ENCODE peak calls at places on chromosomes 1 and 21, in ten cellular contexts. One of them, this sample, is unnamed.
A peak's percentile ranks its signal among the peaks of the same experiment; 100 is the strongest.

GRCh38 chr21:38489283-38489677 is 9.0 kb downstream of the ERG start:
- DNase-seq in occipital lobe: no peak
- DNase-seq in fibroblast of lung: no peak
- DNase-seq in left colon: no peak
- DNase-seq in activated CD8-positive, alpha-beta T cell treated with anti-CD3 and anti-CD28 coated beads, Interleukin-2, amount 10 ng/mL, durations not matched to agents 7 days and 5 days: no peak
- DNase-seq in naive thymus-derived CD8-positive, alpha-beta T cell: no peak
- DNase-seq in AG04449: no peak
- DNase-seq in ELR: no peak
- DNase-seq in brain microvascular endothelial cell: no peak
- DNase-seq in Right ventricle myocardium superior: no peak
- DNase-seq in this sample: no peak

GRCh38 chr1:85284202-85284601 is 7.8 kb upstream of the BCL10 start:
- DNase-seq in Right ventricle myocardium superior: no peak
- DNase-seq in AG04449: no peak
- DNase-seq in ELR: no peak
- DNase-seq in brain microvascular endothelial cell: no peak
- DNase-seq in fibroblast of lung: no peak
- DNase-seq in occipital lobe: no peak
- DNase-seq in naive thymus-derived CD8-positive, alpha-beta T cell: no peak
- DNase-seq in left colon: no peak
- DNase-seq in activated CD8-positive, alpha-beta T cell treated with anti-CD3 and anti-CD28 coated beads, Interleukin-2, amount 10 ng/mL, durations not matched to agents 7 days and 5 days: no peak
- DNase-seq in this sample: no peak

GRCh38 chr1:214848101-214848500 is 234.4 kb upstream of the KCNK2 start:
- DNase-seq in brain microvascular endothelial cell: no peak
- DNase-seq in fibroblast of lung: no peak
- DNase-seq in left colon: no peak
- DNase-seq in ELR: no peak
- DNase-seq in AG04449: no peak
- DNase-seq in occipital lobe: no peak
- DNase-seq in Right ventricle myocardium superior: no peak
- DNase-seq in naive thymus-derived CD8-positive, alpha-beta T cell: no peak
- DNase-seq in activated CD8-positive, alpha-beta T cell treated with anti-CD3 and anti-CD28 coated beads, Interleukin-2, amount 10 ng/mL, durations not matched to agents 7 days and 5 days: no peak
- DNase-seq in this sample: no peak

GRCh38 chr1:63630666-63631065 is 37.5 kb downstream of the PGM1 start:
- DNase-seq in occipital lobe: no peak
- DNase-seq in AG04449: no peak
- DNase-seq in naive thymus-derived CD8-positive, alpha-beta T cell: no peak
- DNase-seq in brain microvascular endothelial cell: no peak
- DNase-seq in activated CD8-positive, alpha-beta T cell treated with anti-CD3 and anti-CD28 coated beads, Interleukin-2, amount 10 ng/mL, durations not matched to agents 7 days and 5 days: no peak
- DNase-seq in fibroblast of lung: peak; percentile 67
- DNase-seq in ELR: no peak
- DNase-seq in Right ventricle myocardium superior: no peak
- DNase-seq in left colon: no peak
- DNase-seq in this sample: no peak

GRCh38 chr1:201311356-201312011 is 28.2 kb downstream of the PKP1 start:
- DNase-seq in occipital lobe: no peak
- DNase-seq in ELR: no peak
- DNase-seq in left colon: no peak
- DNase-seq in naive thymus-derived CD8-positive, alpha-beta T cell: no peak
- DNase-seq in activated CD8-positive, alpha-beta T cell treated with anti-CD3 and anti-CD28 coated beads, Interleukin-2, amount 10 ng/mL, durations not matched to agents 7 days and 5 days: peak; percentile 22
- DNase-seq in Right ventricle myocardium superior: no peak
- DNase-seq in brain microvascular endothelial cell: no peak
- DNase-seq in fibroblast of lung: no peak
- DNase-seq in AG04449: no peak
- DNase-seq in this sample: no peak

GRCh38 chr1:87335175-87335992 is 6.7 kb downstream of the LMO4 start:
- DNase-seq in ELR: peak; percentile 72
- DNase-seq in activated CD8-positive, alpha-beta T cell treated with anti-CD3 and anti-CD28 coated beads, Interleukin-2, amount 10 ng/mL, durations not matched to agents 7 days and 5 days: peak; percentile 80
- DNase-seq in fibroblast of lung: peak; percentile 58
- DNase-seq in AG04449: no peak
- DNase-seq in brain microvascular endothelial cell: peak; percentile 18
- DNase-seq in Right ventricle myocardium superior: peak; percentile 87
- DNase-seq in left colon: peak; percentile 83
- DNase-seq in naive thymus-derived CD8-positive, alpha-beta T cell: peak; percentile 62
- DNase-seq in occipital lobe: no peak
- DNase-seq in this sample: peak; percentile 73

GRCh38 chr21:23968722-23969647 is 1638.3 kb downstream of the MRPL39 start:
- DNase-seq in brain microvascular endothelial cell: peak; percentile 18
- DNase-seq in AG04449: no peak
- DNase-seq in occipital lobe: no peak
- DNase-seq in ELR: peak; percentile 49
- DNase-seq in Right ventricle myocardium superior: no peak
- DNase-seq in naive thymus-derived CD8-positive, alpha-beta T cell: peak; percentile 71
- DNase-seq in left colon: no peak
- DNase-seq in fibroblast of lung: peak; percentile 12
- DNase-seq in activated CD8-positive, alpha-beta T cell treated with anti-CD3 and anti-CD28 coated beads, Interleukin-2, amount 10 ng/mL, durations not matched to agents 7 days and 5 days: peak; percentile 96
- DNase-seq in this sample: peak; percentile 50

GRCh38 chr21:37378700-37379139 is 12.1 kb downstream of the DYRK1A start:
- DNase-seq in AG04449: no peak
- DNase-seq in occipital lobe: no peak
- DNase-seq in activated CD8-positive, alpha-beta T cell treated with anti-CD3 and anti-CD28 coated beads, Interleukin-2, amount 10 ng/mL, durations not matched to agents 7 days and 5 days: no peak
- DNase-seq in brain microvascular endothelial cell: no peak
- DNase-seq in fibroblast of lung: no peak
- DNase-seq in Right ventricle myocardium superior: no peak
- DNase-seq in ELR: no peak
- DNase-seq in left colon: no peak
- DNase-seq in naive thymus-derived CD8-positive, alpha-beta T cell: no peak
- DNase-seq in this sample: no peak

GRCh38 chr1:40786995-40787705 is 3.6 kb downstream of the KCNQ4 start:
- DNase-seq in occipital lobe: no peak
- DNase-seq in ELR: no peak
- DNase-seq in AG04449: no peak
- DNase-seq in Right ventricle myocardium superior: no peak
- DNase-seq in left colon: no peak
- DNase-seq in brain microvascular endothelial cell: no peak
- DNase-seq in activated CD8-positive, alpha-beta T cell treated with anti-CD3 and anti-CD28 coated beads, Interleukin-2, amount 10 ng/mL, durations not matched to agents 7 days and 5 days: no peak
- DNase-seq in fibroblast of lung: no peak
- DNase-seq in naive thymus-derived CD8-positive, alpha-beta T cell: no peak
- DNase-seq in this sample: no peak